ENCODE peak calls at places on chromosomes 3 and 15, in six cellular contexts. B, Q, Z, V, U and W are unnamed samples.

GRCh38 chr3:23493846-23494245 is 290.7 kb downstream of the UBE2E2 start:
- DNase-seq in Q (no peak), B (no peak), V (no peak), U (no peak), Z (no peak), W (no peak)

GRCh38 chr15:57422113-57422754 is 45.9 kb downstream of the CGNL1 start:
- DNase-seq in U (no peak), V (no peak), Z (no peak), Q (no peak), B (no peak), W (no peak)

GRCh38 chr3:196198771-196199753 is 12.1 kb downstream of the ZDHHC19 start:
- DNase-seq in Q (no peak), B (no peak), V (no peak), Z (no peak), U (no peak), W (no peak)

GRCh38 chr3:107598926-107599754 is 76.4 kb downstream of the BBX start:
- DNase-seq in Q (peak), Z (no peak), U (no peak), V (no peak), B (no peak), W (peak)

GRCh38 chr3:174125267-174125844 is 727.8 kb downstream of the NLGN1 start:
- DNase-seq in V (no peak), Q (peak), B (no peak), Z (no peak), U (peak), W (peak)

GRCh38 chr15:85793641-85794597 is 806 bp downstream of the KLHL25 start:
- DNase-seq in V (no peak), Q (peak), U (no peak), B (no peak), Z (peak), W (no peak)

GRCh38 chr3:195007151-195007550 is 263.8 kb downstream of the XXYLT1 start:
- DNase-seq in Q (no peak), B (no peak), Z (no peak), U (no peak), V (no peak), W (no peak)

GRCh38 chr15:99536422-99537033 is 29.3 kb upstream of the MEF2A start:
- DNase-seq in Z (peak), B (no peak), Q (no peak), V (no peak), U (no peak), W (no peak)

GRCh38 chr3:134473868-134474546 is 11.8 kb downstream of the ANAPC13 start:
- DNase-seq in Q (peak), Z (no peak), U (peak), B (peak), V (no peak), W (peak)

GRCh38 chr3:14175383-14176037 is 2.9 kb downstream of the XPC start:
- DNase-seq in Q (no peak), B (no peak), V (no peak), Z (no peak), U (no peak), W (no peak)

GRCh38 chr3:157201648-157202278 is 41.8 kb upstream of the CCNL1 start:
- DNase-seq in V (no peak), U (peak), Z (no peak), B (no peak), Q (peak), W (peak)

GRCh38 chr3:53044371-53045106 is 1.3 kb downstream of the SFMBT1 start:
- DNase-seq in U (no peak), Z (no peak), B (no peak), V (no peak), Q (no peak), W (no peak)

GRCh38 chr15:39641187-39641889 is 60.5 kb downstream of the THBS1 start:
- DNase-seq in Z (peak), V (no peak), Q (no peak), U (peak), B (no peak), W (no peak)

GRCh38 chr3:180930526-180930925 is 18.1 kb downstream of the FXR1 start:
- DNase-seq in Q (no peak), V (no peak), B (no peak), Z (no peak), U (no peak), W (no peak)

GRCh38 chr3:31802981-31803380 is 178.1 kb downstream of the OSBPL10 start:
- DNase-seq in B (no peak), Z (no peak), Q (no peak), U (no peak), V (no peak), W (no peak)

GRCh38 chr3:57228734-57229505 is 1.4 kb downstream of the APPL1 start:
- DNase-seq in V (no peak), U (no peak), Q (no peak), B (no peak), Z (no peak), W (no peak)

GRCh38 chr3:58586776-58587192 is 9.6 kb upstream of the FAM107A start:
- DNase-seq in U (no peak), Z (no peak), B (no peak), V (no peak), Q (no peak), W (no peak)

GRCh38 chr15:90866161-90866715 is 2.1 kb upstream of the FURIN start:
- DNase-seq in Q (no peak), B (no peak), V (no peak), Z (no peak), U (no peak), W (no peak)

GRCh38 chr15:44713006-44713966 is 2.0 kb downstream of the B2M start:
- DNase-seq in B (no peak), Z (no peak), Q (peak), V (no peak), U (peak), W (no peak)

GRCh38 chr3:43093006-43093405 is 12.9 kb downstream of the POMGNT2 start:
- DNase-seq in Z (no peak), V (no peak), U (no peak), B (no peak), Q (no peak), W (no peak)

GRCh38 chr15:99076555-99077308 is 28.1 kb upstream of the SYNM start:
- DNase-seq in Z (peak), B (no peak), U (peak), V (no peak), Q (peak), W (peak)

GRCh38 chr3:150528359-150528797 is 17.9 kb downstream of the SERP1 start:
- DNase-seq in Z (no peak), B (no peak), Q (peak), U (no peak), V (no peak), W (no peak)

GRCh38 chr15:50302581-50302980 is 37.1 kb upstream of the HDC start:
- DNase-seq in V (no peak), Z (no peak), Q (no peak), B (no peak), U (no peak), W (no peak)

GRCh38 chr3:70110066-70110465 is 110.5 kb downstream of the SAMMSON start:
- DNase-seq in V (no peak), Q (no peak), Z (no peak), U (no peak), B (no peak), W (no peak)

GRCh38 chr3:126676919-126677705 is 22.2 kb upstream of the TXNRD3 start:
- DNase-seq in B (no peak), Z (no peak), U (no peak), Q (no peak), V (no peak), W (no peak)

GRCh38 chr3:2150576-2150975 is 51.9 kb downstream of the CNTN4 start:
- DNase-seq in Z (no peak), Q (no peak), U (no peak), B (no peak), V (no peak), W (no peak)

GRCh38 chr3:52682016-52682415 is 3.7 kb downstream of the PBRM1 start:
- DNase-seq in B (no peak), U (no peak), Z (no peak), V (no peak), Q (no peak), W (no peak)

GRCh38 chr3:43748179-43748578 is 57.4 kb downstream of the ABHD5 start:
- DNase-seq in B (no peak), U (no peak), Q (no peak), V (no peak), Z (no peak), W (no peak)

GRCh38 chr3:46405301-46406079 is 1.4 kb downstream of the CCR5AS start:
- DNase-seq in Z (no peak), Q (no peak), B (no peak), U (no peak), V (no peak), W (no peak)

GRCh38 chr15:48360841-48361240 is 29.6 kb downstream of the DUT start:
- DNase-seq in Q (no peak), Z (no peak), U (no peak), B (no peak), V (no peak), W (no peak)

GRCh38 chr3:186583820-186584219 is 13.3 kb downstream of the DNAJB11 start:
- DNase-seq in V (no peak), Z (no peak), Q (no peak), B (no peak), U (no peak), W (no peak)

GRCh38 chr3:46849686-46850467 is 13.4 kb downstream of the MYL3 start:
- DNase-seq in Q (no peak), Z (no peak), U (no peak), B (no peak), V (no peak), W (no peak)

GRCh38 chr3:29903600-29903999 is 622.7 kb downstream of the RBMS3 start:
- DNase-seq in U (no peak), B (no peak), V (no peak), Z (no peak), Q (no peak), W (no peak)

GRCh38 chr3:184491011-184491576 is 70.5 kb upstream of the EPHB3 start:
- DNase-seq in B (no peak), Z (no peak), U (no peak), Q (no peak), V (no peak), W (no peak)

GRCh38 chr3:133843634-133844033 is 38.0 kb downstream of the SRPRB start:
- DNase-seq in Z (peak), U (no peak), V (no peak), B (no peak), Q (no peak), W (no peak)

GRCh38 chr3:129001101-129001816 is at the start of gene EFCC1:
- DNase-seq in Q (no peak), V (no peak), U (peak), Z (no peak), B (no peak), W (no peak)